ENCODE peak calls at places on chromosome 13, in nine cellular contexts. R, S, B, V, T, F, Z, U and O are unnamed samples.

GRCh38 chr13:65378943-65379519 is 1851.1 kb downstream of the PCDH9 start:
- DNase-seq in B (peak; percentile 25), F (peak; percentile 4), U (no peak), Z (no peak), S (no peak), T (peak; percentile 22), V (peak; percentile 8), R (no peak), O (no peak)

GRCh38 chr13:27977476-27978300 is 8.6 kb upstream of the CDX2 start:
- DNase-seq in F (no peak), B (no peak), R (no peak), V (no peak), U (no peak), T (peak; percentile 10), S (no peak), Z (peak; percentile 69), O (no peak)

GRCh38 chr13:49958321-49958720 is 22.2 kb upstream of the SPRYD7 start:
- DNase-seq in Z (no peak), F (no peak), R (no peak), V (no peak), S (no peak), T (no peak), B (no peak), U (no peak), O (no peak)

GRCh38 chr13:101258071-101258470 is 158.2 kb downstream of the NALCN start:
- DNase-seq in V (no peak), Z (peak; percentile 21), B (peak; percentile 11), R (peak; percentile 79), T (peak; percentile 36), F (peak; percentile 90), S (no peak), U (no peak), O (peak; percentile 31)

GRCh38 chr13:42729857-42730402 is 51.5 kb upstream of the FAM216B start:
- DNase-seq in U (no peak), S (no peak), R (no peak), F (no peak), V (no peak), Z (no peak), B (no peak), T (no peak), O (no peak)

GRCh38 chr13:48158290-48158689 is 63.4 kb upstream of the MED4 start:
- DNase-seq in U (no peak), Z (no peak), T (no peak), R (no peak), B (no peak), V (no peak), F (no peak), S (no peak), O (peak; percentile 34)

GRCh38 chr13:32961724-32962123 is 54.5 kb upstream of the KL start:
- DNase-seq in U (no peak), V (no peak), F (no peak), Z (no peak), S (no peak), R (no peak), T (no peak), B (no peak), O (no peak)

GRCh38 chr13:89490661-89491060 is 1819.5 kb downstream of the SLITRK5 start:
- DNase-seq in F (no peak), V (no peak), T (no peak), B (no peak), Z (no peak), S (no peak), R (no peak), U (no peak), O (no peak)

GRCh38 chr13:98349731-98350305 is 172.7 kb upstream of the RNF113B start:
- DNase-seq in S (no peak), U (no peak), V (peak; percentile 2), R (peak; percentile 7), T (no peak), B (no peak), F (no peak), Z (peak; percentile 70), O (no peak)

GRCh38 chr13:28067526-28067925 is 32.9 kb downstream of the FLT3 start:
- DNase-seq in T (no peak), R (no peak), V (no peak), U (no peak), S (no peak), Z (no peak), B (no peak), F (no peak), O (no peak)

GRCh38 chr13:107713314-107713713 is 502.0 kb downstream of the LIG4 start:
- DNase-seq in Z (no peak), U (no peak), S (no peak), F (no peak), T (no peak), V (no peak), B (no peak), R (no peak), O (no peak)

GRCh38 chr13:27022571-27023311 is 148.9 kb downstream of the USP12 start:
- DNase-seq in Z (no peak), B (peak; percentile 49), F (peak; percentile 78), S (no peak), V (no peak), U (no peak), T (peak; percentile 47), R (peak; percentile 34), O (peak; percentile 20)

GRCh38 chr13:48449656-48450055 is 36.7 kb upstream of the LPAR6 start:
- DNase-seq in Z (no peak), F (peak; percentile 29), S (no peak), U (no peak), B (no peak), T (no peak), R (no peak), V (no peak), O (no peak)

GRCh38 chr13:100014621-100015020 is 33.0 kb downstream of the ZIC2 start:
- DNase-seq in R (no peak), U (no peak), F (no peak), B (no peak), S (no peak), Z (no peak), T (no peak), V (no peak), O (no peak)

GRCh38 chr13:27083183-27083582 is 88.4 kb downstream of the USP12 start:
- DNase-seq in V (no peak), T (no peak), R (no peak), U (no peak), S (no peak), F (no peak), B (no peak), Z (no peak), O (no peak)

GRCh38 chr13:75445717-75446529 is 36.0 kb downstream of the TBC1D4 start:
- DNase-seq in U (no peak), F (peak; percentile 34), Z (no peak), R (no peak), V (no peak), B (peak; percentile 60), T (peak; percentile 55), S (no peak), O (no peak)

GRCh38 chr13:75440100-75440499 is 41.9 kb downstream of the TBC1D4 start:
- DNase-seq in Z (no peak), R (no peak), S (no peak), F (no peak), U (no peak), V (no peak), B (no peak), T (no peak), O (no peak)

GRCh38 chr13:75443356-75443958 is 38.5 kb downstream of the TBC1D4 start:
- DNase-seq in S (no peak), B (no peak), Z (no peak), R (no peak), U (no peak), F (no peak), V (no peak), T (no peak), O (no peak)

GRCh38 chr13:75444016-75444415 is 38.0 kb downstream of the TBC1D4 start:
- DNase-seq in T (no peak), Z (no peak), S (no peak), F (no peak), V (no peak), B (no peak), R (no peak), U (no peak), O (no peak)

GRCh38 chr13:75442736-75443234 is 39.2 kb downstream of the TBC1D4 start:
- DNase-seq in V (no peak), F (no peak), U (no peak), Z (no peak), S (no peak), B (peak; percentile 22), R (no peak), T (peak; percentile 38), O (no peak)
- TF ChIP-seq CTCF in V (no peak), F (no peak), U (no peak), Z (no peak), S (no peak), B (no peak), R (no peak), T (no peak), O (no peak)

DNA sequence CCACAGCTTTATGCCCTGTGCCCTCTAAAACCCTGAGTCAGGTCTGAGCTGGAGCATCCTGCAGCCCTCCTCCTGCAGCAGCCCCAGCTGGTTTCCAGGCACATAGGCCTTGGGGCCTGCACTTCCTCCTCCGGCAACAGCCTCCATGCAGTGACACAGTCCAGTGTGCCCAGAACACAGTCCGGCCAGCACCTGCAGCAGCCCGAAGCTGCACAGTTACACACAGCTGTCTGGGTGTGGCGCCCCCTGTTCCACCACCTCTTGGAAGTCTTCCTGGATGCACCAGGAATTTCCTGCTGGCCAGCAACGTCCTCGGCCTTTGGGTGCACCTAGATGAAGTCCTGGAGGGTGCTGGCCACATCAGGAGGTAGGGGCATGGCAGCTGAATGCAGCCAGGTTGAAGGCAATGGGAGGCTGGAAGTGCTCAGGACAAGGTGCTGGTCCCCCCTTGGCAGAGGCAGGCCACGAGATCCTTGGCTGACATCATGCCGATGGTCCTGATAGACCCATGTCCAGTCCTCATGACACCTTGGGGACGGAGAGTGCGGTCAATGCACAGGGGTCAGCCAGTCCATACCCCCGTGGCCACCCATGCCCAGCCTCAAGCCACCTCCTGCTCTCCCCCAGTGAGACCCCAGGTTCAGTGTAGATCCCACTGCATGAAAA is 27.1 kb upstream of the PARP4 start:
- DNase-seq in S (no peak), Z (no peak), B (no peak), V (no peak), U (no peak), T (no peak), F (no peak), R (no peak), O (no peak)
- TF ChIP-seq CTCF in S (no peak), Z (no peak), B (no peak), V (no peak), U (no peak), T (no peak), F (no peak), R (no peak), O (no peak)

GRCh38 chr13:113758651-113759524 is at the start of gene TMEM255B:
- DNase-seq in F (peak; percentile 71), V (no peak), R (peak; percentile 64), B (peak; percentile 80), U (no peak), Z (peak; percentile 86), S (peak; percentile 89), T (peak; percentile 72), O (peak; percentile 39)
- TF ChIP-seq CTCF in F (no peak), V (no peak), R (no peak), B (no peak), U (peak; percentile 49), Z (no peak), S (peak; percentile 60), T (no peak), O (peak; percentile 22)

DNA sequence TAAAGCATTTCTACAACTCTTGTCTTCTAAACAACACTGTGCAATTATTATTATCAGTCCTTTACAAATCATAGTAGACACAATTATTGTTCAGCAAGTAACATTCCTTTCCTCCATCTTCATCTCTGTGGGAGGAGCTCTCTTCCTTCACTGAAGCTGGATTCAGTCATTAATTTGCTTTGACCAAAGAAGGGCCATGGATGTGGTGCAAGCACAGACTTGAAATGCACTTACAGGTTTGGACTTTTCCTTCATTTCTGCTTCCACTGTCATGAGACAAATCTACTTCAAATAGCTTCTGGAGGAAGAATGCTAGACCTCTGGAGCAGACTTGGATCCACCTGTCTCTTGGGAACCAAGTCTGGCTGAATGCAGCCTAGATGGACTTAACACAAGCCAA is 336.6 kb upstream of the SLITRK6 start:
- DNase-seq in T (no peak), V (no peak), U (no peak), Z (no peak), F (no peak), B (no peak), R (no peak), S (no peak), O (no peak)
- TF ChIP-seq CTCF in T (no peak), V (no peak), U (no peak), Z (no peak), F (no peak), B (no peak), R (no peak), S (no peak), O (no peak)